ENCODE peak calls at places on chromosomes 12 and 14, in six cellular contexts. One of them, this sample, is unnamed.

GRCh38 chr12:11067514-11067913 is 5.4 kb upstream of the TAS2R46 start:
- DNase-seq in K562: no peak
- DNase-seq in HepG2: no peak
- DNase-seq in GM12878: no peak
- DNase-seq in SK-N-SH: no peak
- DNase-seq in HCT116: no peak
- DNase-seq in this sample: no peak

GRCh38 chr14:53953828-53954550 is 2.6 kb downstream of the BMP4 start:
- DNase-seq in K562: no peak
- DNase-seq in HepG2: peak
- DNase-seq in GM12878: no peak
- DNase-seq in SK-N-SH: peak
- DNase-seq in HCT116: no peak
- DNase-seq in this sample: no peak

GRCh38 chr12:59929091-59929490 is 333.3 kb downstream of the SLC16A7 start:
- DNase-seq in K562: no peak
- DNase-seq in HepG2: no peak
- DNase-seq in GM12878: no peak
- DNase-seq in SK-N-SH: no peak
- DNase-seq in HCT116: no peak
- DNase-seq in this sample: no peak

GRCh38 chr12:48977290-48978281 is 536 bp upstream of the WNT1 start:
- DNase-seq in K562: peak
- DNase-seq in HepG2: peak
- DNase-seq in GM12878: no peak
- DNase-seq in SK-N-SH: peak
- DNase-seq in HCT116: no peak
- DNase-seq in this sample: peak

GRCh38 chr12:15688202-15688736 is 100.9 kb downstream of the EPS8 start:
- DNase-seq in K562: no peak
- DNase-seq in HepG2: no peak
- DNase-seq in GM12878: no peak
- DNase-seq in SK-N-SH: no peak
- DNase-seq in HCT116: peak
- DNase-seq in this sample: no peak

GRCh38 chr14:81221579-81222102 is 882 bp upstream of the GTF2A1 start:
- DNase-seq in K562: no peak
- DNase-seq in HepG2: no peak
- DNase-seq in GM12878: no peak
- DNase-seq in SK-N-SH: no peak
- DNase-seq in HCT116: no peak
- DNase-seq in this sample: no peak

GRCh38 chr12:120468846-120469449 is 600 bp downstream of the SRSF9 start:
- DNase-seq in K562: peak
- DNase-seq in HepG2: no peak
- DNase-seq in GM12878: no peak
- DNase-seq in SK-N-SH: peak
- DNase-seq in HCT116: no peak
- DNase-seq in this sample: no peak

GRCh38 chr12:10718279-10718821 is 4.8 kb downstream of the YBX3 start:
- DNase-seq in K562: no peak
- DNase-seq in HepG2: no peak
- DNase-seq in GM12878: no peak
- DNase-seq in SK-N-SH: no peak
- DNase-seq in HCT116: no peak
- DNase-seq in this sample: no peak

GRCh38 chr14:66443158-66443695 is 42.9 kb upstream of the CCDC196 start:
- DNase-seq in K562: no peak
- DNase-seq in HepG2: no peak
- DNase-seq in GM12878: no peak
- DNase-seq in SK-N-SH: no peak
- DNase-seq in HCT116: no peak
- DNase-seq in this sample: no peak

GRCh38 chr14:92380582-92380981 is 57.6 kb downstream of the SLC24A4 start:
- DNase-seq in K562: no peak
- DNase-seq in HepG2: no peak
- DNase-seq in GM12878: no peak
- DNase-seq in SK-N-SH: no peak
- DNase-seq in HCT116: no peak
- DNase-seq in this sample: no peak

GRCh38 chr14:90193925-90194324 is 62.4 kb upstream of the PSMC1 start:
- DNase-seq in K562: peak
- DNase-seq in HepG2: peak
- DNase-seq in GM12878: no peak
- DNase-seq in SK-N-SH: peak
- DNase-seq in HCT116: peak
- DNase-seq in this sample: peak

GRCh38 chr12:78085562-78086182 is 255.0 kb downstream of the NAV3 start:
- DNase-seq in K562: no peak
- DNase-seq in HepG2: no peak
- DNase-seq in GM12878: no peak
- DNase-seq in SK-N-SH: no peak
- DNase-seq in HCT116: no peak
- DNase-seq in this sample: no peak

GRCh38 chr14:64217318-64217717 is 76.9 kb downstream of the ESR2 start:
- DNase-seq in K562: no peak
- DNase-seq in HepG2: no peak
- DNase-seq in GM12878: no peak
- DNase-seq in SK-N-SH: peak
- DNase-seq in HCT116: no peak
- DNase-seq in this sample: no peak

GRCh38 chr14:42143114-42143513 is 536.4 kb downstream of the LRFN5 start:
- DNase-seq in K562: no peak
- DNase-seq in HepG2: no peak
- DNase-seq in GM12878: no peak
- DNase-seq in SK-N-SH: no peak
- DNase-seq in HCT116: no peak
- DNase-seq in this sample: no peak

GRCh38 chr12:108232565-108232964 is 103.5 kb downstream of the WSCD2 start:
- DNase-seq in K562: no peak
- DNase-seq in HepG2: no peak
- DNase-seq in GM12878: no peak
- DNase-seq in SK-N-SH: no peak
- DNase-seq in HCT116: peak
- DNase-seq in this sample: no peak

GRCh38 chr14:53336729-53337128 is 183.6 kb upstream of the DDHD1 start:
- DNase-seq in K562: no peak
- DNase-seq in HepG2: no peak
- DNase-seq in GM12878: no peak
- DNase-seq in SK-N-SH: no peak
- DNase-seq in HCT116: no peak
- DNase-seq in this sample: no peak

GRCh38 chr12:92827836-92828431 is 101.2 kb downstream of the EEA1 start:
- DNase-seq in K562: peak
- DNase-seq in HepG2: peak
- DNase-seq in GM12878: peak
- DNase-seq in SK-N-SH: peak
- DNase-seq in HCT116: peak
- DNase-seq in this sample: peak

GRCh38 chr12:106248177-106248848 is 493 bp upstream of the CKAP4 start:
- DNase-seq in K562: no peak
- DNase-seq in HepG2: peak
- DNase-seq in GM12878: no peak
- DNase-seq in SK-N-SH: no peak
- DNase-seq in HCT116: no peak
- DNase-seq in this sample: peak

GRCh38 chr12:111444706-111445310 is 39.1 kb downstream of the SH2B3 start:
- DNase-seq in K562: no peak
- DNase-seq in HepG2: no peak
- DNase-seq in GM12878: peak
- DNase-seq in SK-N-SH: no peak
- DNase-seq in HCT116: no peak
- DNase-seq in this sample: no peak

GRCh38 chr12:123524378-123524777 is 9.1 kb downstream of the RILPL1 start:
- DNase-seq in K562: no peak
- DNase-seq in HepG2: no peak
- DNase-seq in GM12878: no peak
- DNase-seq in SK-N-SH: no peak
- DNase-seq in HCT116: no peak
- DNase-seq in this sample: no peak

GRCh38 chr14:101130861-101131260 is 227.3 kb upstream of the RTL1 start:
- DNase-seq in K562: no peak
- DNase-seq in HepG2: no peak
- DNase-seq in GM12878: no peak
- DNase-seq in SK-N-SH: peak
- DNase-seq in HCT116: no peak
- DNase-seq in this sample: no peak

GRCh38 chr12:27183342-27183741 is 60.7 kb upstream of the STK38L start:
- DNase-seq in K562: no peak
- DNase-seq in HepG2: no peak
- DNase-seq in GM12878: no peak
- DNase-seq in SK-N-SH: no peak
- DNase-seq in HCT116: no peak
- DNase-seq in this sample: no peak
- TF ChIP-seq JUND in K562: no peak
- TF ChIP-seq JUND in HepG2: no peak
- TF ChIP-seq JUND in GM12878: no peak
- TF ChIP-seq JUND in SK-N-SH: no peak
- TF ChIP-seq JUND in HCT116: no peak
- TF ChIP-seq JUND in this sample: no peak

GRCh38 chr14:23623962-23624361 is 12.2 kb upstream of the DHRS2 start:
- DNase-seq in K562: no peak
- DNase-seq in HepG2: no peak
- DNase-seq in GM12878: no peak
- DNase-seq in SK-N-SH: no peak
- DNase-seq in HCT116: no peak
- DNase-seq in this sample: no peak
- TF ChIP-seq JUND in K562: no peak
- TF ChIP-seq JUND in HepG2: no peak
- TF ChIP-seq JUND in GM12878: no peak
- TF ChIP-seq JUND in SK-N-SH: no peak
- TF ChIP-seq JUND in HCT116: no peak
- TF ChIP-seq JUND in this sample: no peak

GRCh38 chr14:29236848-29237247 is 470.3 kb downstream of the FOXG1 start:
- DNase-seq in K562: no peak
- DNase-seq in HepG2: no peak
- DNase-seq in GM12878: no peak
- DNase-seq in SK-N-SH: no peak
- DNase-seq in HCT116: no peak
- DNase-seq in this sample: no peak
- TF ChIP-seq JUND in K562: no peak
- TF ChIP-seq JUND in HepG2: no peak
- TF ChIP-seq JUND in GM12878: no peak
- TF ChIP-seq JUND in SK-N-SH: peak
- TF ChIP-seq JUND in HCT116: no peak
- TF ChIP-seq JUND in this sample: no peak

GRCh38 chr14:57760891-57761290 is 105.0 kb downstream of the SLC35F4 start:
- DNase-seq in K562: no peak
- DNase-seq in HepG2: no peak
- DNase-seq in GM12878: no peak
- DNase-seq in SK-N-SH: no peak
- DNase-seq in HCT116: no peak
- DNase-seq in this sample: no peak
- TF ChIP-seq JUND in K562: no peak
- TF ChIP-seq JUND in HepG2: no peak
- TF ChIP-seq JUND in GM12878: no peak
- TF ChIP-seq JUND in SK-N-SH: no peak
- TF ChIP-seq JUND in HCT116: no peak
- TF ChIP-seq JUND in this sample: no peak

GRCh38 chr14:77113644-77114043 is 15.6 kb downstream of the CIPC start:
- DNase-seq in K562: no peak
- DNase-seq in HepG2: no peak
- DNase-seq in GM12878: no peak
- DNase-seq in SK-N-SH: no peak
- DNase-seq in HCT116: no peak
- DNase-seq in this sample: no peak
- TF ChIP-seq JUND in K562: no peak
- TF ChIP-seq JUND in HepG2: no peak
- TF ChIP-seq JUND in GM12878: no peak
- TF ChIP-seq JUND in SK-N-SH: no peak
- TF ChIP-seq JUND in HCT116: no peak
- TF ChIP-seq JUND in this sample: no peak

GRCh38 chr14:103520269-103520656 is 2.4 kb downstream of the CKB start:
- DNase-seq in K562: no peak
- DNase-seq in HepG2: no peak
- DNase-seq in GM12878: no peak
- DNase-seq in SK-N-SH: peak
- DNase-seq in HCT116: no peak
- DNase-seq in this sample: no peak

GRCh38 chr14:103518416-103519042 is 4.1 kb downstream of the CKB start:
- DNase-seq in K562: peak
- DNase-seq in HepG2: peak
- DNase-seq in GM12878: no peak
- DNase-seq in SK-N-SH: peak
- DNase-seq in HCT116: no peak
- DNase-seq in this sample: peak

GRCh38 chr14:103520657-103521437 is 1.8 kb downstream of the CKB start:
- DNase-seq in K562: peak
- DNase-seq in HepG2: no peak
- DNase-seq in GM12878: no peak
- DNase-seq in SK-N-SH: peak
- DNase-seq in HCT116: peak
- DNase-seq in this sample: peak

GRCh38 chr14:103519043-103519836 is 3.4 kb downstream of the CKB start:
- DNase-seq in K562: peak
- DNase-seq in HepG2: no peak
- DNase-seq in GM12878: no peak
- DNase-seq in SK-N-SH: peak
- DNase-seq in HCT116: no peak
- DNase-seq in this sample: peak

GRCh38 chr14:103519837-103520212 is 2.8 kb downstream of the CKB start:
- DNase-seq in K562: no peak
- DNase-seq in HepG2: no peak
- DNase-seq in GM12878: no peak
- DNase-seq in SK-N-SH: peak
- DNase-seq in HCT116: no peak
- DNase-seq in this sample: no peak
- TF ChIP-seq JUND in K562: no peak
- TF ChIP-seq JUND in HepG2: no peak
- TF ChIP-seq JUND in GM12878: no peak
- TF ChIP-seq JUND in SK-N-SH: no peak
- TF ChIP-seq JUND in HCT116: no peak
- TF ChIP-seq JUND in this sample: no peak